ENCODE peak calls at places on chromosomes 3 and 15, in eight cellular contexts. A is fibroblast of pulmonary artery; I is endothelial cell of umbilical vein; D is GM06990; B is OCI-LY7; U is fibroblast of mammary gland; N is CD8-positive, alpha-beta memory T cell; P is ovary. O is an unnamed sample.

GRCh38 chr3:150421256-150421655 is 13.2 kb downstream of the TSC22D2 start:
- DNase-seq in A (no peak), D (no peak), N (no peak), I (no peak), B (no peak), P (no peak), U (no peak), O (no peak)

GRCh38 chr3:101340591-101340990 is 20.2 kb upstream of the IMPG2 start:
- DNase-seq in B (no peak), N (no peak), A (no peak), I (no peak), U (peak), P (no peak), D (no peak), O (no peak)

GRCh38 chr15:47586653-47587224 is 130.6 kb upstream of the SEMA6D start:
- DNase-seq in N (no peak), I (no peak), U (peak), D (no peak), P (no peak), A (peak), B (no peak), O (no peak)

GRCh38 chr3:182609575-182610156 is 183.6 kb upstream of the ATP11B start:
- DNase-seq in B (no peak), P (no peak), A (no peak), I (no peak), D (no peak), U (no peak), N (no peak), O (no peak)

GRCh38 chr3:52880047-52880446 is 17.3 kb downstream of the STIMATE start:
- DNase-seq in N (no peak), A (no peak), U (no peak), D (no peak), B (no peak), P (no peak), I (no peak), O (no peak)

GRCh38 chr15:45642203-45642932 is 7.5 kb downstream of the SQOR start:
- DNase-seq in N (no peak), I (peak), P (no peak), A (peak), U (peak), D (no peak), B (no peak), O (peak)

GRCh38 chr3:159237221-159237620 is 435.4 kb downstream of the MFSD1 start:
- DNase-seq in A (no peak), P (no peak), D (no peak), B (no peak), U (peak), N (no peak), I (no peak), O (no peak)

GRCh38 chr3:48151807-48152427 is 36.3 kb downstream of the CDC25A start:
- DNase-seq in U (no peak), D (no peak), B (no peak), A (no peak), N (no peak), I (no peak), P (no peak), O (no peak)

GRCh38 chr3:15339786-15340215 is 7.4 kb upstream of the SH3BP5 start:
- DNase-seq in N (no peak), B (no peak), I (peak), A (peak), U (peak), P (no peak), D (no peak), O (peak)

GRCh38 chr3:30221622-30222021 is 384.8 kb upstream of the TGFBR2 start:
- DNase-seq in A (no peak), U (peak), N (no peak), I (no peak), B (no peak), D (no peak), P (no peak), O (no peak)

GRCh38 chr3:116440196-116440595 is 5.1 kb downstream of the LSAMP start:
- DNase-seq in I (no peak), U (peak), A (peak), D (no peak), P (no peak), B (no peak), N (no peak), O (peak)

GRCh38 chr3:16086690-16087089 is 87.8 kb upstream of the GALNT15 start:
- DNase-seq in P (no peak), D (no peak), N (no peak), B (no peak), I (no peak), A (no peak), U (no peak), O (no peak)

GRCh38 chr3:32733631-32734229 is 48.7 kb downstream of the CNOT10 start:
- DNase-seq in A (peak), D (peak), N (no peak), U (peak), B (peak), P (no peak), I (peak), O (peak)

GRCh38 chr3:49222002-49222401 is 50.6 kb downstream of the KLHDC8B start:
- DNase-seq in A (no peak), D (no peak), N (no peak), U (no peak), I (no peak), P (no peak), B (no peak), O (no peak)

GRCh38 chr3:5678844-5679243 is 491.3 kb downstream of the EDEM1 start:
- DNase-seq in U (no peak), A (no peak), B (no peak), I (no peak), D (no peak), N (no peak), P (no peak), O (no peak)

GRCh38 chr15:63596666-63597032 is 538 bp upstream of the FBXL22 start:
- DNase-seq in P (no peak), D (no peak), I (no peak), B (no peak), A (peak), N (no peak), U (peak), O (peak)
- H3K4me3 ChIP-seq in P (no peak), D (no peak), I (no peak), B (no peak), A (no peak), N (no peak), U (no peak), O (peak)

GRCh38 chr15:31352283-31352880 is 25.7 kb downstream of the KLF13 start:
- DNase-seq in A (no peak), D (no peak), U (no peak), N (no peak), I (no peak), P (no peak), B (no peak), O (no peak)

GRCh38 chr15:31347981-31348803 is 21.6 kb downstream of the KLF13 start:
- DNase-seq in U (no peak), D (no peak), P (no peak), I (no peak), A (no peak), N (no peak), B (no peak), O (no peak)

GRCh38 chr15:31352911-31353811 is 26.5 kb downstream of the KLF13 start:
- DNase-seq in I (peak), B (peak), A (peak), D (peak), P (peak), N (peak), U (peak), O (peak)

GRCh38 chr15:31349233-31350141 is 22.9 kb downstream of the KLF13 start:
- DNase-seq in B (no peak), P (no peak), A (no peak), D (no peak), U (peak), N (no peak), I (no peak), O (no peak)

DNA sequence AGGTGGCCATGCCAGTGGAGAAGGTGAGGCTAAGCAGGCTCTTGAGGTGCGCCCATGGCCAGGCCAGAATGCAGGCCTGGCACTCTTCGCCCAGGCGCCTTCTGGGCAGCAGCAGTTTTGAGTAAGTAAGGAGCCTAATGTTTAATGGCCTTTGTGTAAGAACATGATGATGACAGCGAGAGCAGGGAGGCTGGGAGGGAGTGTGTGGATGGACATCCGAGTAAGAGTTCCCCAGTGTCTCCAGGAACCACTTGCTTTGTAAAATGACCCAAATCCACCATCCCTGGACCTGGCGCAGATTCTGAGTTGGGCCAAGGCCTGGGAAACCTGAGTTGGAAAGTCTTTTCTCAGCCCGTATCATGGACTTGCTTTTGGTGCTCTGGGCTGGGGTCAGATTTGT is 24.1 kb downstream of the KLF13 start:
- DNase-seq in U (no peak), I (no peak), B (no peak), A (no peak), N (no peak), D (no peak), P (no peak), O (no peak)
- H3K4me3 ChIP-seq in U (no peak), I (no peak), B (no peak), A (no peak), N (no peak), D (no peak), P (no peak), O (no peak)

GRCh38 chr3:27554706-27555105 is 70.5 kb upstream of the SLC4A7 start:
- DNase-seq in D (no peak), N (no peak), B (no peak), P (no peak), I (no peak), U (peak), A (no peak), O (no peak)
- H3K4me3 ChIP-seq in D (no peak), N (no peak), B (no peak), P (no peak), I (no peak), U (no peak), A (no peak), O (no peak)

GRCh38 chr3:11582123-11582968 is 61.4 kb downstream of the VGLL4 start:
- DNase-seq in I (peak), N (no peak), D (no peak), U (peak), A (peak), B (peak), P (peak), O (peak)
- H3K4me3 ChIP-seq in I (no peak), N (no peak), D (no peak), U (peak), A (peak), B (peak), P (peak), O (peak)

DNA sequence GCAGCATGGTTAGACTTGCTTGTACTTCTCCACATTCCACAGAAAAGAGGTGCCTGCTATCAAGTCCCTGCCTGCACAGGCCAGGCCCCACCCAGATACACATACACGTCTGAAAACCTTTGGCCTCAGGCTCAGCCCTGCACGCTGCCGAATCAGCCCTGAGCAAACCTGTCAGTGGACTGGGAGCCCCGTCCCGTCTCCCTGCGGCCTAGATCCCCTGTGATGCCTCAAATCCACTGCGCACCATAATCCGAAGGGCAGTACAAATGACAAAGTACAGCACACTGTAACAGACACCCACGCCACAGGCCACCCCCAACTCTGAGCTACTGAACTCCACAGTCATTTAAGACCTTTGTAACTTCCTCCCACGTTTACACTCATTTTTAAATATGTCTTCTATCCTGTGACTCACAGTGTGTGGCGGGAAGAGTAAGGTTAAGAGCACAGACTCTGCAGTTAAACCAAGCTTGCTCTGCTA is 67.1 kb downstream of the MB21D2 start:
- DNase-seq in N (no peak), I (peak), A (no peak), U (peak), P (no peak), D (peak), B (no peak), O (no peak)
- H3K4me3 ChIP-seq in N (no peak), I (no peak), A (no peak), U (no peak), P (no peak), D (peak), B (no peak), O (no peak)

O was measured in adipocyte.